ENCODE peak calls at places on chromosomes 5 and 9, in seven cellular contexts. One of them, this sample, is unnamed.

GRCh38 chr9:85004818-85005413 is 335.4 kb downstream of the NTRK2 start:
- DNase-seq in H9: no peak
- DNase-seq in mesendoderm: peak
- DNase-seq in neuronal stem cell: no peak
- DNase-seq in mesenchymal stem cell: no peak
- DNase-seq in IMR-90: no peak
- DNase-seq in H1: no peak
- DNase-seq in this sample: no peak

GRCh38 chr5:138038826-138039225 is 5.9 kb upstream of the FAM13B start:
- DNase-seq in neuronal stem cell: no peak
- DNase-seq in IMR-90: no peak
- DNase-seq in mesenchymal stem cell: no peak
- DNase-seq in mesendoderm: no peak
- DNase-seq in H9: no peak
- DNase-seq in H1: no peak
- DNase-seq in this sample: no peak

GRCh38 chr5:115699967-115700366 is 74.1 kb upstream of the TMED7 start:
- DNase-seq in H1: no peak
- DNase-seq in H9: no peak
- DNase-seq in neuronal stem cell: no peak
- DNase-seq in mesenchymal stem cell: no peak
- DNase-seq in mesendoderm: no peak
- DNase-seq in IMR-90: no peak
- DNase-seq in this sample: no peak

GRCh38 chr5:115875447-115875846 is 33.7 kb downstream of the AP3S1 start:
- DNase-seq in mesendoderm: peak
- DNase-seq in IMR-90: no peak
- DNase-seq in H1: no peak
- DNase-seq in mesenchymal stem cell: no peak
- DNase-seq in neuronal stem cell: no peak
- DNase-seq in H9: no peak
- DNase-seq in this sample: no peak

GRCh38 chr5:61019642-61020041 is 74.6 kb downstream of the NDUFAF2 start:
- DNase-seq in neuronal stem cell: no peak
- DNase-seq in IMR-90: no peak
- DNase-seq in H9: no peak
- DNase-seq in H1: no peak
- DNase-seq in mesendoderm: no peak
- DNase-seq in mesenchymal stem cell: no peak
- DNase-seq in this sample: no peak

GRCh38 chr9:13139641-13140171 is 139.8 kb downstream of the MPDZ start:
- DNase-seq in H9: no peak
- DNase-seq in IMR-90: peak
- DNase-seq in mesendoderm: peak
- DNase-seq in neuronal stem cell: peak
- DNase-seq in mesenchymal stem cell: peak
- DNase-seq in H1: no peak
- DNase-seq in this sample: peak

GRCh38 chr5:115069087-115069968 is 100.4 kb downstream of the TRIM36 start:
- DNase-seq in H9: peak
- DNase-seq in H1: peak
- DNase-seq in mesendoderm: peak
- DNase-seq in mesenchymal stem cell: peak
- DNase-seq in IMR-90: peak
- DNase-seq in neuronal stem cell: peak
- DNase-seq in this sample: peak

GRCh38 chr9:19999491-20000057 is 210.7 kb upstream of the SLC24A2 start:
- DNase-seq in mesendoderm: no peak
- DNase-seq in H9: no peak
- DNase-seq in mesenchymal stem cell: peak
- DNase-seq in H1: no peak
- DNase-seq in neuronal stem cell: no peak
- DNase-seq in IMR-90: peak
- DNase-seq in this sample: no peak

GRCh38 chr9:81685763-81686613 is 3.4 kb downstream of the TLE1 start:
- DNase-seq in IMR-90: peak
- DNase-seq in mesenchymal stem cell: peak
- DNase-seq in neuronal stem cell: no peak
- DNase-seq in mesendoderm: no peak
- DNase-seq in H1: no peak
- DNase-seq in H9: no peak
- DNase-seq in this sample: peak

GRCh38 chr5:71677977-71678376 is 41.1 kb upstream of the CARTPT start:
- DNase-seq in neuronal stem cell: no peak
- DNase-seq in H1: no peak
- DNase-seq in H9: no peak
- DNase-seq in mesenchymal stem cell: no peak
- DNase-seq in mesendoderm: no peak
- DNase-seq in IMR-90: no peak
- DNase-seq in this sample: no peak

GRCh38 chr5:71679714-71680113 is 39.4 kb upstream of the CARTPT start:
- DNase-seq in mesendoderm: no peak
- DNase-seq in neuronal stem cell: no peak
- DNase-seq in mesenchymal stem cell: no peak
- DNase-seq in IMR-90: no peak
- DNase-seq in H1: no peak
- DNase-seq in H9: no peak
- DNase-seq in this sample: no peak

GRCh38 chr5:71680510-71680909 is 38.6 kb upstream of the CARTPT start:
- DNase-seq in H1: no peak
- DNase-seq in H9: no peak
- DNase-seq in mesendoderm: no peak
- DNase-seq in mesenchymal stem cell: no peak
- DNase-seq in neuronal stem cell: no peak
- DNase-seq in IMR-90: no peak
- DNase-seq in this sample: no peak

GRCh38 chr5:71684309-71684708 is 34.8 kb upstream of the CARTPT start:
- DNase-seq in H9: no peak
- DNase-seq in mesenchymal stem cell: no peak
- DNase-seq in IMR-90: no peak
- DNase-seq in mesendoderm: no peak
- DNase-seq in H1: no peak
- DNase-seq in neuronal stem cell: no peak
- DNase-seq in this sample: no peak

GRCh38 chr5:71681282-71681681 is 37.8 kb upstream of the CARTPT start:
- DNase-seq in neuronal stem cell: no peak
- DNase-seq in H9: no peak
- DNase-seq in mesendoderm: no peak
- DNase-seq in IMR-90: no peak
- DNase-seq in H1: no peak
- DNase-seq in mesenchymal stem cell: no peak
- DNase-seq in this sample: no peak
- H3K4ac ChIP-seq in neuronal stem cell: no peak
- H3K4ac ChIP-seq in H9: no peak
- H3K4ac ChIP-seq in mesendoderm: no peak
- H3K4ac ChIP-seq in IMR-90: no peak
- H3K4ac ChIP-seq in H1: no peak
- H3K4ac ChIP-seq in mesenchymal stem cell: no peak
- H3K4ac ChIP-seq in this sample: no peak

GRCh38 chr9:96158909-96159575 is 142.9 kb downstream of the HSD17B3 start:
- DNase-seq in mesendoderm: no peak
- DNase-seq in H9: no peak
- DNase-seq in neuronal stem cell: no peak
- DNase-seq in H1: no peak
- DNase-seq in IMR-90: no peak
- DNase-seq in mesenchymal stem cell: no peak
- DNase-seq in this sample: no peak

GRCh38 chr9:96161819-96162218 is 140.2 kb downstream of the HSD17B3 start:
- DNase-seq in mesenchymal stem cell: no peak
- DNase-seq in neuronal stem cell: no peak
- DNase-seq in IMR-90: no peak
- DNase-seq in mesendoderm: no peak
- DNase-seq in H1: no peak
- DNase-seq in H9: no peak
- DNase-seq in this sample: no peak

GRCh38 chr9:96159596-96159995 is 142.4 kb downstream of the HSD17B3 start:
- DNase-seq in IMR-90: no peak
- DNase-seq in mesendoderm: no peak
- DNase-seq in H1: no peak
- DNase-seq in mesenchymal stem cell: no peak
- DNase-seq in H9: no peak
- DNase-seq in neuronal stem cell: no peak
- DNase-seq in this sample: no peak

GRCh38 chr9:96160866-96161265 is 141.1 kb downstream of the HSD17B3 start:
- DNase-seq in IMR-90: no peak
- DNase-seq in H9: no peak
- DNase-seq in H1: no peak
- DNase-seq in neuronal stem cell: no peak
- DNase-seq in mesenchymal stem cell: no peak
- DNase-seq in mesendoderm: no peak
- DNase-seq in this sample: no peak

GRCh38 chr9:96160168-96160567 is 141.8 kb downstream of the HSD17B3 start:
- DNase-seq in H1: no peak
- DNase-seq in mesenchymal stem cell: no peak
- DNase-seq in mesendoderm: no peak
- DNase-seq in IMR-90: no peak
- DNase-seq in H9: no peak
- DNase-seq in neuronal stem cell: no peak
- DNase-seq in this sample: no peak
- H2AK5ac ChIP-seq in H1: no peak
- H2AK5ac ChIP-seq in mesenchymal stem cell: no peak
- H2AK5ac ChIP-seq in mesendoderm: no peak
- H2AK5ac ChIP-seq in IMR-90: no peak
- H2AK5ac ChIP-seq in H9: no peak
- H2AK5ac ChIP-seq in neuronal stem cell: peak
- H2AK5ac ChIP-seq in this sample: no peak

GRCh38 chr5:140287776-140288521 is 15.0 kb downstream of the PFDN1 start:
- DNase-seq in H1: no peak
- DNase-seq in mesenchymal stem cell: no peak
- DNase-seq in IMR-90: no peak
- DNase-seq in neuronal stem cell: no peak
- DNase-seq in mesendoderm: no peak
- DNase-seq in H9: no peak
- DNase-seq in this sample: no peak
- H2BK120ac ChIP-seq in H1: no peak
- H2BK120ac ChIP-seq in mesenchymal stem cell: no peak
- H2BK120ac ChIP-seq in IMR-90: no peak
- H2BK120ac ChIP-seq in neuronal stem cell: no peak
- H2BK120ac ChIP-seq in mesendoderm: no peak
- H2BK120ac ChIP-seq in H9: no peak
- H2BK120ac ChIP-seq in this sample: no peak

GRCh38 chr9:136333045-136333444 is 5.7 kb downstream of the GPSM1 start:
- DNase-seq in mesenchymal stem cell: no peak
- DNase-seq in mesendoderm: no peak
- DNase-seq in H9: no peak
- DNase-seq in H1: no peak
- DNase-seq in neuronal stem cell: no peak
- DNase-seq in IMR-90: no peak
- DNase-seq in this sample: no peak

GRCh38 chr9:136330406-136330990 is 3.2 kb downstream of the GPSM1 start:
- DNase-seq in mesenchymal stem cell: no peak
- DNase-seq in IMR-90: no peak
- DNase-seq in H1: no peak
- DNase-seq in H9: no peak
- DNase-seq in neuronal stem cell: no peak
- DNase-seq in mesendoderm: no peak
- DNase-seq in this sample: no peak

GRCh38 chr9:136331030-136331429 is 3.7 kb downstream of the GPSM1 start:
- DNase-seq in H1: no peak
- DNase-seq in H9: no peak
- DNase-seq in neuronal stem cell: no peak
- DNase-seq in IMR-90: no peak
- DNase-seq in mesenchymal stem cell: no peak
- DNase-seq in mesendoderm: no peak
- DNase-seq in this sample: no peak

GRCh38 chr9:136332482-136332983 is 5.2 kb downstream of the GPSM1 start:
- DNase-seq in H9: no peak
- DNase-seq in neuronal stem cell: no peak
- DNase-seq in H1: no peak
- DNase-seq in IMR-90: no peak
- DNase-seq in mesenchymal stem cell: no peak
- DNase-seq in mesendoderm: no peak
- DNase-seq in this sample: no peak

GRCh38 chr9:136331556-136332481 is 4.5 kb downstream of the GPSM1 start:
- DNase-seq in IMR-90: no peak
- DNase-seq in H9: no peak
- DNase-seq in neuronal stem cell: no peak
- DNase-seq in mesenchymal stem cell: no peak
- DNase-seq in H1: no peak
- DNase-seq in mesendoderm: no peak
- DNase-seq in this sample: peak
- H3K4ac ChIP-seq in IMR-90: no peak
- H3K4ac ChIP-seq in H9: no peak
- H3K4ac ChIP-seq in neuronal stem cell: no peak
- H3K4ac ChIP-seq in mesenchymal stem cell: no peak
- H3K4ac ChIP-seq in H1: no peak
- H3K4ac ChIP-seq in mesendoderm: no peak
- H3K4ac ChIP-seq in this sample: no peak

GRCh38 chr5:73374520-73375235 is 73.9 kb downstream of the FOXD1 start:
- DNase-seq in neuronal stem cell: no peak
- DNase-seq in IMR-90: peak
- DNase-seq in H1: no peak
- DNase-seq in mesendoderm: no peak
- DNase-seq in mesenchymal stem cell: peak
- DNase-seq in H9: no peak
- DNase-seq in this sample: no peak
- H2AK5ac ChIP-seq in neuronal stem cell: no peak
- H2AK5ac ChIP-seq in IMR-90: peak
- H2AK5ac ChIP-seq in H1: no peak
- H2AK5ac ChIP-seq in mesendoderm: no peak
- H2AK5ac ChIP-seq in mesenchymal stem cell: peak
- H2AK5ac ChIP-seq in H9: no peak
- H2AK5ac ChIP-seq in this sample: no peak

DNA sequence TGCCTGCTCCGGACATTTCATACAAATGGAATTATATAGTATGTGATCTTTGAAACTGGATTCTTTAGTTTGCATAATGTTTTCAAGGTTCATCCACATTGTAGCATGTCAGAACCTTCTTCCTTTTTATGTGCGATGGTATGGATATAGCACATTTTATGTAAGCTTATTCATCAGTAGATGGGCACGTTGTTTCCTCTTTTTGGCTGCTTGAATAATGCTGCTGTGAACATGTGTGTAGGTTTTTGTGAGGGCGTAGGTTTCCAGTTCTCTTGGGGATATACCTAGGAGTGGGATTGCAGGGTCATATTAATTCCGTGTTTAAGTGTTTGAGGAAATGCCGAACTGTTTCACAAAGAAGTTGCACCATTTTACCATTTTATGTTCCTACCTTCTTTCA is 187.8 kb downstream of the NR3C1 start:
- DNase-seq in H9: no peak
- DNase-seq in neuronal stem cell: no peak
- DNase-seq in H1: no peak
- DNase-seq in IMR-90: no peak
- DNase-seq in mesendoderm: no peak
- DNase-seq in mesenchymal stem cell: no peak
- DNase-seq in this sample: no peak
- H2BK120ac ChIP-seq in H9: no peak
- H2BK120ac ChIP-seq in neuronal stem cell: no peak
- H2BK120ac ChIP-seq in H1: no peak
- H2BK120ac ChIP-seq in IMR-90: no peak
- H2BK120ac ChIP-seq in mesendoderm: no peak
- H2BK120ac ChIP-seq in mesenchymal stem cell: no peak
- H2BK120ac ChIP-seq in this sample: no peak

GRCh38 chr5:159849437-159850191 is 66.7 kb upstream of the ADRA1B start:
- DNase-seq in neuronal stem cell: no peak
- DNase-seq in IMR-90: peak
- DNase-seq in H9: no peak
- DNase-seq in mesendoderm: no peak
- DNase-seq in mesenchymal stem cell: peak
- DNase-seq in H1: no peak
- DNase-seq in this sample: no peak
- H3K4ac ChIP-seq in neuronal stem cell: no peak
- H3K4ac ChIP-seq in IMR-90: no peak
- H3K4ac ChIP-seq in H9: no peak
- H3K4ac ChIP-seq in mesendoderm: no peak
- H3K4ac ChIP-seq in mesenchymal stem cell: no peak
- H3K4ac ChIP-seq in H1: no peak
- H3K4ac ChIP-seq in this sample: no peak